ENCODE peak calls at places on chromosome 17, in ten cellular contexts. K is SK-N-SH, I is stomach, N is HepG2, X is K562, S is H1, C is tibial nerve, W is transverse colon, H is A549, M is esophagus muscularis mucosa. U is an unnamed sample.

GRCh38 chr17:44376779-44377178 is 12.7 kb downstream of the ITGA2B start:
- DNase-seq in K (no peak), I (no peak), N (no peak), X (no peak), S (no peak), C (no peak), W (no peak), H (no peak), M (no peak), U (no peak)

GRCh38 chr17:73189417-73190099 is 3.3 kb upstream of the COG1 start:
- DNase-seq in K (peak; percentile 80), I (peak; percentile 39), N (peak; percentile 83), X (no peak), S (no peak), C (no peak), W (no peak), H (peak; percentile 80), M (no peak), U (no peak)

GRCh38 chr17:59830007-59830630 is 62.6 kb downstream of the TUBD1 start:
- DNase-seq in K (no peak), I (no peak), N (no peak), X (no peak), S (no peak), C (no peak), W (no peak), H (no peak), M (no peak), U (no peak)

GRCh38 chr17:83199500-83200201 is 120.2 kb downstream of the METRNL start:
- DNase-seq in K (no peak), I (peak; percentile 51), N (no peak), X (no peak), S (no peak), C (peak; percentile 21), W (peak; percentile 60), H (no peak), M (no peak), U (peak; percentile 73)

GRCh38 chr17:50276588-50277356 is 2.5 kb downstream of the TMEM92 start:
- DNase-seq in K (no peak), I (no peak), N (peak; percentile 50), X (no peak), S (no peak), C (no peak), W (no peak), H (no peak), M (no peak), U (no peak)

GRCh38 chr17:29613371-29613837 is 9.3 kb downstream of the CORO6 start:
- DNase-seq in K (peak; percentile 35), I (peak; percentile 93), N (peak; percentile 77), X (no peak), S (peak; percentile 100), C (peak; percentile 95), W (peak; percentile 95), H (no peak), M (peak; percentile 99), U (peak; percentile 98)

GRCh38 chr17:77471984-77472836 is 331.4 kb downstream of the SEC14L1 start:
- DNase-seq in K (peak; percentile 67), I (peak; percentile 56), N (no peak), X (no peak), S (no peak), C (no peak), W (peak; percentile 50), H (no peak), M (no peak), U (peak; percentile 87)

GRCh38 chr17:10105513-10106001 is 92.8 kb downstream of the GAS7 start:
- DNase-seq in K (no peak), I (no peak), N (no peak), X (no peak), S (no peak), C (no peak), W (no peak), H (no peak), M (no peak), U (peak; percentile 93)

GRCh38 chr17:18314059-18314730 is 599 bp downstream of the TOP3A start:
- DNase-seq in K (no peak), I (no peak), N (no peak), X (no peak), S (no peak), C (no peak), W (no peak), H (no peak), M (no peak), U (no peak)

GRCh38 chr17:39174907-39175694 is 9.1 kb upstream of the ARL5C start:
- DNase-seq in K (peak; percentile 93), I (peak; percentile 81), N (peak; percentile 65), X (peak; percentile 89), S (peak; percentile 92), C (peak; percentile 59), W (peak; percentile 78), H (peak; percentile 90), M (no peak), U (peak; percentile 90)

GRCh38 chr17:80891096-80892018 is 100.3 kb upstream of the CHMP6 start:
- DNase-seq in K (no peak), I (peak; percentile 30), N (no peak), X (peak; percentile 69), S (no peak), C (no peak), W (peak; percentile 22), H (peak; percentile 91), M (no peak), U (peak; percentile 66)

GRCh38 chr17:17823433-17824118 is 13.2 kb downstream of the SREBF1 start:
- DNase-seq in K (peak; percentile 99), I (peak; percentile 89), N (peak; percentile 81), X (peak; percentile 94), S (peak; percentile 93), C (peak; percentile 77), W (peak; percentile 89), H (peak; percentile 98), M (peak; percentile 97), U (peak; percentile 96)

GRCh38 chr17:80545499-80545826 is 825 bp downstream of the RPTOR start:
- DNase-seq in K (no peak), I (no peak), N (no peak), X (peak; percentile 61), S (no peak), C (no peak), W (no peak), H (peak; percentile 53), M (no peak), U (peak; percentile 3)

GRCh38 chr17:37276475-37276874 is 99.3 kb upstream of the C17orf78 start:
- DNase-seq in K (no peak), I (no peak), N (no peak), X (no peak), S (no peak), C (no peak), W (no peak), H (no peak), M (no peak), U (no peak)

GRCh38 chr17:81391964-81392908 is 3.0 kb upstream of the BAHCC1 start:
- DNase-seq in K (peak; percentile 78), I (no peak), N (no peak), X (no peak), S (peak; percentile 53), C (no peak), W (peak; percentile 46), H (no peak), M (no peak), U (peak; percentile 90)

GRCh38 chr17:69477204-69477899 is 62.9 kb downstream of the MAP2K6 start:
- DNase-seq in K (no peak), I (no peak), N (peak; percentile 67), X (no peak), S (peak; percentile 31), C (no peak), W (no peak), H (no peak), M (no peak), U (no peak)

GRCh38 chr17:67994827-67995567 is 1.3 kb downstream of the C17orf58 start:
- DNase-seq in K (peak; percentile 59), I (peak; percentile 25), N (no peak), X (no peak), S (no peak), C (no peak), W (no peak), H (peak; percentile 31), M (no peak), U (no peak)

GRCh38 chr17:69228576-69228975 is at the start of gene ABCA10:
- DNase-seq in K (no peak), I (no peak), N (no peak), X (no peak), S (no peak), C (no peak), W (no peak), H (no peak), M (no peak), U (no peak)

GRCh38 chr17:59365383-59365981 is 34.0 kb downstream of the YPEL2 start:
- DNase-seq in K (peak; percentile 48), I (no peak), N (peak; percentile 52), X (peak; percentile 76), S (no peak), C (no peak), W (no peak), H (no peak), M (no peak), U (peak; percentile 53)

GRCh38 chr17:31494259-31495048 is 103.0 kb downstream of the RAB11FIP4 start:
- DNase-seq in K (no peak), I (peak; percentile 44), N (no peak), X (no peak), S (no peak), C (no peak), W (peak; percentile 61), H (no peak), M (no peak), U (no peak)
- H3K4me1 ChIP-seq in K (no peaks in the 10 kb centered on the region), I (peaks cover 100% of the 10 kb centered on the region), N (peaks cover 97% of the 10 kb centered on the region), X (peaks cover 74% of the 10 kb centered on the region), S (peaks cover 41% of the 10 kb centered on the region), C (peaks cover 5% of the 10 kb centered on the region), W (peaks cover 59% of the 10 kb centered on the region), H (no peaks in the 10 kb centered on the region), M (no peaks in the 10 kb centered on the region), U (no peaks in the 10 kb centered on the region)

GRCh38 chr17:65456368-65457151 is 104.9 kb downstream of the AXIN2 start:
- DNase-seq in K (no peak), I (no peak), N (no peak), X (no peak), S (no peak), C (no peak), W (no peak), H (no peak), M (no peak), U (no peak)
- TF ChIP-seq EP300 in K (no peak), I (no peak), N (no peak), X (no peak), S (no peak), C (no peak), W (no peak), H (no peak), M (no peak), U (no peak)

GRCh38 chr17:40310882-40311391 is 2.0 kb downstream of the RARA start:
- DNase-seq in K (peak; percentile 83), I (no peak), N (no peak), X (no peak), S (no peak), C (peak; percentile 6), W (no peak), H (no peak), M (no peak), U (peak; percentile 56)
- H3K4me3 ChIP-seq in K (peak overlapping the region; percentile 69), I (no peak overlapping the region), N (no peak overlapping the region), X (no peak overlapping the region), S (no peak overlapping the region), C (no peak overlapping the region), W (no peak overlapping the region), H (no peak overlapping the region), M (no peak overlapping the region), U (no peak overlapping the region)

DNA sequence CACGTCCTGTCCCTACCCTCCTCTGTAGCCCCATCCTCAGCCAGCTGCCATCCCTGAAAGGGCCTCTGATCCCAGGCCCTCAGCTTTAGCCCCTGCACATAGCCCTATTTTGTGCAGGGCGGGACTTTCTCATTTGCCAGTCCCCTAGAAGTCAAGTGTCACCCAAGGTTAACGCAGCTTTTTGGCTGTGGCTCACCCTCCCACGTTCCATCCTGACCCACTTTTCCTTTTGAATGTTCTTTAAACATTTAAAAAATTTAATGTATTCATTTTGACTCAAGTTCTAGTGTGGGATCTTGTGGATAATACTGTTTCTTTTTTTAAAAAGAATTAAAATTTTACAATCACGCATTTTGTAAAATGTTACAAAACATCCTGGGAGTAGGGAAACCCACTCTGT is 62.2 kb upstream of the LGALS9 start:
- DNase-seq in K (no peak), I (no peak), N (no peak), X (no peak), S (no peak), C (no peak), W (no peak), H (no peak), M (no peak), U (no peak)
- H3K4me1 ChIP-seq in K (peaks cover 22% of the 10 kb centered on the region), I (peaks cover 6% of the 10 kb centered on the region), N (peaks cover 43% of the 10 kb centered on the region), X (peaks cover 61% of the 10 kb centered on the region), S (peaks cover 10% of the 10 kb centered on the region), C (peaks cover 24% of the 10 kb centered on the region), W (peaks cover 6% of the 10 kb centered on the region), H (peaks cover 74% of the 10 kb centered on the region), M (peaks cover 42% of the 10 kb centered on the region), U (no peaks in the 10 kb centered on the region)

U was measured in sigmoid colon.